ENCODE peak calls at places on chromosomes 7 and 10, in six cellular contexts. W, Y, G, P, I and S are unnamed samples.

GRCh38 chr10:16609195-16609594 is 87.5 kb upstream of the C1QL3 start:
- DNase-seq in W (no peak), Y (no peak), G (no peak), P (no peak), I (no peak), S (no peak)

GRCh38 chr10:113945075-113945686 is 90.7 kb downstream of the NHLRC2 start:
- DNase-seq in W (peak; percentile 50), Y (no peak), G (peak; percentile 54), P (no peak), I (peak; percentile 37), S (no peak)

GRCh38 chr10:107548301-107548700 is 383.8 kb upstream of the SORCS1 start:
- DNase-seq in W (no peak), Y (no peak), G (no peak), P (no peak), I (no peak), S (no peak)

GRCh38 chr7:153301908-153302307 is 542.4 kb downstream of the ACTR3B start:
- DNase-seq in W (no peak), Y (no peak), G (no peak), P (no peak), I (no peak), S (no peak)

GRCh38 chr10:73253226-73253557 is 748 bp upstream of the MRPS16 start:
- DNase-seq in W (no peak), Y (no peak), G (no peak), P (no peak), I (peak; percentile 35), S (no peak)

GRCh38 chr7:138115047-138115446 is 38.8 kb downstream of the AKR1D1 start:
- DNase-seq in W (no peak), Y (no peak), G (no peak), P (no peak), I (no peak), S (no peak)

GRCh38 chr10:25078659-25079429 is 62.4 kb downstream of the THNSL1 start:
- DNase-seq in W (no peak), Y (no peak), G (no peak), P (no peak), I (no peak), S (no peak)

GRCh38 chr10:85851300-85851699 is 515.3 kb downstream of the GRID1 start:
- DNase-seq in W (no peak), Y (no peak), G (peak; percentile 52), P (no peak), I (peak; percentile 35), S (no peak)

GRCh38 chr7:77498659-77499379 is 38.3 kb upstream of the PTPN12 start:
- DNase-seq in W (no peak), Y (no peak), G (no peak), P (no peak), I (no peak), S (no peak)